ENCODE peak calls at places on chromosome 5, in ten cellular contexts. I, A, X, F, L, G, E, T, O and K are unnamed samples.

GRCh38 chr5:180599981-180600553 is 8.8 kb upstream of the SCGB3A1 start:
- DNase-seq in I (no peak), A (no peak), X (no peak), F (no peak), L (no peak), G (no peak), E (no peak), T (no peak), O (no peak), K (no peak)

GRCh38 chr5:123444016-123444415 is 20.8 kb upstream of the CEP120 start:
- DNase-seq in I (no peak), A (no peak), X (no peak), F (no peak), L (no peak), G (no peak), E (no peak), T (no peak), O (no peak), K (no peak)

GRCh38 chr5:179530069-179530998 is 20.0 kb upstream of the RUFY1 start:
- DNase-seq in I (peak; percentile 75), A (no peak), X (no peak), F (peak; percentile 75), L (peak; percentile 68), G (peak; percentile 47), E (no peak), T (no peak), O (no peak), K (no peak)

GRCh38 chr5:17312358-17312757 is 94.9 kb downstream of the BASP1 start:
- DNase-seq in I (no peak), A (no peak), X (no peak), F (no peak), L (no peak), G (no peak), E (no peak), T (no peak), O (no peak), K (no peak)

GRCh38 chr5:146620663-146621051 is 104.7 kb upstream of the GPR151 start:
- DNase-seq in I (no peak), A (no peak), X (no peak), F (no peak), L (peak; percentile 63), G (no peak), E (no peak), T (no peak), O (no peak), K (no peak)

GRCh38 chr5:159094745-159095144 is 5.0 kb downstream of the EBF1 start:
- DNase-seq in I (peak; percentile 11), A (peak; percentile 87), X (peak; percentile 26), F (peak; percentile 66), L (peak; percentile 56), G (peak; percentile 93), E (peak; percentile 8), T (peak; percentile 37), O (peak; percentile 65), K (peak; percentile 91)

GRCh38 chr5:66757219-66757833 is 161.1 kb downstream of the MAST4 start:
- DNase-seq in I (peak; percentile 69), A (peak; percentile 59), X (peak; percentile 18), F (peak; percentile 78), L (peak; percentile 64), G (peak; percentile 81), E (peak; percentile 20), T (peak; percentile 20), O (peak; percentile 42), K (peak; percentile 65)

GRCh38 chr5:98635631-98636030 is 137.8 kb upstream of the RGMB start:
- DNase-seq in I (peak; percentile 10), A (no peak), X (no peak), F (no peak), L (no peak), G (no peak), E (no peak), T (no peak), O (no peak), K (no peak)

GRCh38 chr5:14579246-14579645 is 2.3 kb upstream of the OTULINL start:
- DNase-seq in I (no peak), A (no peak), X (no peak), F (no peak), L (no peak), G (no peak), E (no peak), T (no peak), O (no peak), K (no peak)

GRCh38 chr5:14582797-14583137 is 1.2 kb downstream of the OTULINL start:
- DNase-seq in I (no peak), A (peak; percentile 13), X (no peak), F (peak; percentile 14), L (no peak), G (peak; percentile 20), E (no peak), T (no peak), O (peak; percentile 45), K (no peak)

GRCh38 chr5:14581891-14582796 is 552 bp downstream of the OTULINL start:
- DNase-seq in I (peak; percentile 15), A (peak; percentile 42), X (peak; percentile 33), F (peak; percentile 83), L (peak; percentile 82), G (peak; percentile 58), E (no peak), T (peak; percentile 78), O (peak; percentile 75), K (no peak)

GRCh38 chr5:14580037-14581034 is 1.3 kb upstream of the OTULINL start:
- DNase-seq in I (no peak), A (peak; percentile 53), X (no peak), F (peak; percentile 25), L (no peak), G (peak; percentile 53), E (no peak), T (no peak), O (peak; percentile 95), K (no peak)

DNA sequence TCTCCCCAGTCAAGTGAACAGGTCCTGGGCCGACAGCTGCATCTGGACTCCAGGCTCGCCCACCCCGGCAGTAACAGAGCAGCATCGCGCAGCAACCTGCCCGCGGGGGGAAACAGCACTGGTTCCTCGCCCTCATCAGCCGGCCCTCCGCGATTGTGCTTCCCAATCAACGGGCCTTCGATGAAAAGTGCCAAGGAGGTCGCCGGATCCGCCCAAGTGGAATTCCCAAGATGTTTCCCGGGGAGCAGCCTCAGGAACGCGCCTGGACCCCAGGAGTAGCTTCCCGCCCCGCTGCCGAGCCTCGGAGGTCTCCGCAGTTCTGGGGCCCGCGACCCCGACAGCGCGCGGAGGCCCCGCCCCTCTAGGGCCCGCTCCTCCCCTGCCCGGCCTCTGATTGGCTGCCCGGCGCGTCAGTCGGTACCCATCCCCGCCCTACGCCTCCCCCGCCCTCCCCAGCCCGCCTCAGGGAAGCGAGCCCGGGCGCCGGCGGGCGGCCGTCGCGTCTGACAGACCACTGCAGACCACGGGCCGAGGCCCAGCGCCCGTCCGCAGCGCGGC is at the start of gene OTULINL:
- DNase-seq in I (peak; percentile 71), A (peak; percentile 84), X (peak; percentile 33), F (peak; percentile 94), L (peak; percentile 96), G (peak; percentile 81), E (peak; percentile 24), T (peak; percentile 93), O (peak; percentile 87), K (no peak)
- TF ChIP-seq EZH2 in I (peak; percentile 1), A (no peak), X (no peak), F (no peak), L (no peak), G (peak; percentile 27), E (peak; percentile 82), T (no peak), O (no peak), K (no peak)

GRCh38 chr5:154476343-154477213 is 1.4 kb downstream of the HAND1 start:
- DNase-seq in I (no peak), A (no peak), X (no peak), F (no peak), L (peak; percentile 66), G (no peak), E (no peak), T (no peak), O (no peak), K (no peak)

GRCh38 chr5:154478224-154478565 is at the start of gene HAND1:
- DNase-seq in I (peak; percentile 34), A (peak; percentile 62), X (peak; percentile 8), F (peak; percentile 88), L (peak; percentile 92), G (peak; percentile 38), E (peak; percentile 25), T (peak; percentile 27), O (no peak), K (no peak)

GRCh38 chr5:154479160-154479943 is 1.3 kb upstream of the HAND1 start:
- DNase-seq in I (no peak), A (no peak), X (no peak), F (no peak), L (peak; percentile 48), G (no peak), E (no peak), T (no peak), O (no peak), K (no peak)

GRCh38 chr5:154478752-154479159 is 729 bp upstream of the HAND1 start:
- DNase-seq in I (no peak), A (no peak), X (no peak), F (peak; percentile 54), L (peak; percentile 41), G (no peak), E (no peak), T (no peak), O (no peak), K (no peak)

GRCh38 chr5:154477382-154478223 is 424 bp downstream of the HAND1 start:
- DNase-seq in I (peak; percentile 18), A (no peak), X (no peak), F (peak; percentile 57), L (peak; percentile 77), G (peak; percentile 54), E (no peak), T (no peak), O (no peak), K (no peak)
- TF ChIP-seq EZH2 in I (peak; percentile 97), A (peak; percentile 93), X (no peak), F (peak; percentile 93), L (peak; percentile 97), G (peak; percentile 26), E (no peak), T (no peak), O (no peak), K (no peak)

DNA sequence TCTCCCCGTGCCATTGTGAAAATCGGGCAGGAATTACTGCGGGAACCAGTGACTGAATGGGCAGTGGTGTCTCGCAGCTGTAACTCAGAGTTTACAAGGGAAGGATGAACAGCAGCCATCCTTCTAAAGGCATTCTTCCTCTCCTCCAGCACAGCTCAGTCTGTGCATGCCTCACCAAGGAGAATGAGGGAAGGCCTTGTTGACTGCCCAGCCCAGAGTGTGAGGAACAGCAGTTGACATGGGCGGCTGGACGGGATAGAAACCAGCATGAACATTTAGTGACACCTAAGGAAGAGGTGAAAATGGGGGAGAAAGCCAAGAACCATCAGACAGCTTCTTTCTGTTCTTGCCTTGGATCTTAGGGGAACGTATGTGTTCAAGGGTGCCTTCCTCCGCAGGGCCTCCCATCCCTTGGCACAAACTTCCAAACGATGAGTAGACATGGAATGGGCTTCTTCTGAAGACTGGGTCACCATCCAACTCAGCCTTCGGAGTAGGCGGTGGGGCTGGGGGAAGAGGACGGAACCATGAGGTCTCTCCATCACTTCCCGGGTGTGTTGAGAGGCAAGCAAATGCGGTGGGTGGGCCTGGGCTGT is 887 bp upstream of the PDE8B start:
- DNase-seq in I (no peak), A (no peak), X (no peak), F (no peak), L (peak; percentile 8), G (no peak), E (no peak), T (no peak), O (no peak), K (no peak)
- TF ChIP-seq EZH2 in I (no peak), A (no peak), X (no peak), F (no peak), L (peak; percentile 73), G (no peak), E (peak; percentile 54), T (no peak), O (no peak), K (no peak)

GRCh38 chr5:103010120-103010666 is 109.7 kb downstream of the GIN1 start:
- DNase-seq in I (no peak), A (no peak), X (no peak), F (peak; percentile 10), L (no peak), G (no peak), E (no peak), T (no peak), O (no peak), K (no peak)
- TF ChIP-seq EZH2 in I (no peak), A (no peak), X (no peak), F (no peak), L (no peak), G (no peak), E (no peak), T (no peak), O (no peak), K (no peak)